ENCODE peak calls at places on chromosomes 16 and 17, in six cellular contexts. One of them, this sample, is unnamed.

GRCh38 chr16:11128211-11129123 is 127.5 kb downstream of the SOCS1 start:
- DNase-seq in endodermal cell: no peak
- DNase-seq in pancreas: no peak
- DNase-seq in A549: no peak
- DNase-seq in ascending aorta: no peak
- DNase-seq in gastrocnemius medialis: no peak
- DNase-seq in this sample: no peak

GRCh38 chr17:4583796-4584124 is 569 bp upstream of the SMTNL2 start:
- DNase-seq in A549: peak; percentile 94
- DNase-seq in ascending aorta: no peak
- DNase-seq in endodermal cell: peak; percentile 86
- DNase-seq in gastrocnemius medialis: no peak
- DNase-seq in pancreas: no peak
- DNase-seq in this sample: peak; percentile 62

GRCh38 chr17:65449495-65449894 is 112.0 kb downstream of the AXIN2 start:
- DNase-seq in endodermal cell: no peak
- DNase-seq in ascending aorta: no peak
- DNase-seq in gastrocnemius medialis: no peak
- DNase-seq in A549: no peak
- DNase-seq in pancreas: no peak
- DNase-seq in this sample: no peak

GRCh38 chr16:27748868-27749546 is 199.1 kb downstream of the KATNIP start:
- DNase-seq in ascending aorta: no peak
- DNase-seq in gastrocnemius medialis: no peak
- DNase-seq in endodermal cell: peak; percentile 82
- DNase-seq in pancreas: no peak
- DNase-seq in A549: peak; percentile 51
- DNase-seq in this sample: no peak

GRCh38 chr16:71426069-71426879 is 15.6 kb downstream of the TLE7 start:
- DNase-seq in gastrocnemius medialis: no peak
- DNase-seq in endodermal cell: peak; percentile 98
- DNase-seq in pancreas: peak; percentile 4
- DNase-seq in ascending aorta: no peak
- DNase-seq in A549: peak; percentile 97
- DNase-seq in this sample: peak; percentile 61

GRCh38 chr17:64661981-64662773 is at the start of gene SMURF2:
- DNase-seq in pancreas: peak; percentile 70
- DNase-seq in endodermal cell: peak; percentile 96
- DNase-seq in A549: peak; percentile 89
- DNase-seq in gastrocnemius medialis: peak; percentile 56
- DNase-seq in ascending aorta: peak; percentile 85
- DNase-seq in this sample: peak; percentile 96

GRCh38 chr17:2335726-2336214 is 487 bp downstream of the TSR1 start:
- DNase-seq in gastrocnemius medialis: no peak
- DNase-seq in ascending aorta: no peak
- DNase-seq in endodermal cell: peak; percentile 73
- DNase-seq in pancreas: peak; percentile 9
- DNase-seq in A549: no peak
- DNase-seq in this sample: peak; percentile 72

GRCh38 chr17:72997559-72997958 is 94.9 kb downstream of the SLC39A11 start:
- DNase-seq in A549: no peak
- DNase-seq in pancreas: no peak
- DNase-seq in gastrocnemius medialis: no peak
- DNase-seq in endodermal cell: peak; percentile 3
- DNase-seq in ascending aorta: no peak
- DNase-seq in this sample: no peak

GRCh38 chr17:74878658-74879057 is 5.9 kb upstream of the FDXR start:
- DNase-seq in A549: no peak
- DNase-seq in gastrocnemius medialis: no peak
- DNase-seq in endodermal cell: no peak
- DNase-seq in ascending aorta: no peak
- DNase-seq in pancreas: no peak
- DNase-seq in this sample: no peak

GRCh38 chr16:4058386-4058785 is 57.9 kb downstream of the ADCY9 start:
- DNase-seq in A549: no peak
- DNase-seq in pancreas: no peak
- DNase-seq in gastrocnemius medialis: peak; percentile 58
- DNase-seq in endodermal cell: no peak
- DNase-seq in ascending aorta: no peak
- DNase-seq in this sample: no peak

GRCh38 chr16:69855587-69855986 is 93.5 kb downstream of the WWP2 start:
- DNase-seq in gastrocnemius medialis: no peak
- DNase-seq in A549: no peak
- DNase-seq in ascending aorta: no peak
- DNase-seq in endodermal cell: no peak
- DNase-seq in pancreas: no peak
- DNase-seq in this sample: no peak

GRCh38 chr17:61774724-61775123 is 88.6 kb downstream of the BRIP1 start:
- DNase-seq in pancreas: no peak
- DNase-seq in endodermal cell: no peak
- DNase-seq in A549: no peak
- DNase-seq in gastrocnemius medialis: no peak
- DNase-seq in ascending aorta: no peak
- DNase-seq in this sample: no peak

GRCh38 chr16:77789085-77789611 is 784 bp downstream of the VAT1L start:
- DNase-seq in ascending aorta: no peak
- DNase-seq in pancreas: no peak
- DNase-seq in endodermal cell: peak; percentile 73
- DNase-seq in A549: no peak
- DNase-seq in gastrocnemius medialis: no peak
- DNase-seq in this sample: no peak

GRCh38 chr17:69954241-69954933 is 120.6 kb upstream of the KCNJ16 start:
- DNase-seq in A549: no peak
- DNase-seq in endodermal cell: no peak
- DNase-seq in pancreas: no peak
- DNase-seq in gastrocnemius medialis: no peak
- DNase-seq in ascending aorta: no peak
- DNase-seq in this sample: no peak

GRCh38 chr16:79997257-79997656 is 396.7 kb upstream of the MAF start:
- DNase-seq in ascending aorta: no peak
- DNase-seq in endodermal cell: peak; percentile 72
- DNase-seq in pancreas: no peak
- DNase-seq in gastrocnemius medialis: no peak
- DNase-seq in A549: no peak
- DNase-seq in this sample: no peak

GRCh38 chr17:2179615-2180295 is 123.8 kb downstream of the SMG6 start:
- DNase-seq in endodermal cell: no peak
- DNase-seq in A549: no peak
- DNase-seq in gastrocnemius medialis: peak; percentile 63
- DNase-seq in pancreas: peak; percentile 69
- DNase-seq in ascending aorta: peak; percentile 85
- DNase-seq in this sample: no peak

GRCh38 chr17:35368086-35368824 is 5.2 kb downstream of the SLFN11 start:
- DNase-seq in pancreas: no peak
- DNase-seq in gastrocnemius medialis: no peak
- DNase-seq in A549: no peak
- DNase-seq in ascending aorta: no peak
- DNase-seq in endodermal cell: no peak
- DNase-seq in this sample: no peak

GRCh38 chr16:27347930-27348685 is 34.3 kb downstream of the IL4R start:
- DNase-seq in A549: no peak
- DNase-seq in endodermal cell: no peak
- DNase-seq in ascending aorta: no peak
- DNase-seq in gastrocnemius medialis: no peak
- DNase-seq in pancreas: no peak
- DNase-seq in this sample: no peak

GRCh38 chr17:5019475-5019956 is 15.7 kb downstream of the SLC52A1 start:
- DNase-seq in gastrocnemius medialis: no peak
- DNase-seq in pancreas: no peak
- DNase-seq in endodermal cell: peak; percentile 74
- DNase-seq in ascending aorta: no peak
- DNase-seq in A549: peak; percentile 43
- DNase-seq in this sample: no peak

GRCh38 chr17:6514371-6514770 is 42.0 kb downstream of the PITPNM3 start:
- DNase-seq in pancreas: no peak
- DNase-seq in endodermal cell: no peak
- DNase-seq in gastrocnemius medialis: no peak
- DNase-seq in ascending aorta: no peak
- DNase-seq in A549: no peak
- DNase-seq in this sample: no peak

GRCh38 chr16:74582984-74583383 is 23.9 kb downstream of the GLG1 start:
- DNase-seq in ascending aorta: no peak
- DNase-seq in endodermal cell: no peak
- DNase-seq in pancreas: no peak
- DNase-seq in A549: no peak
- DNase-seq in gastrocnemius medialis: no peak
- DNase-seq in this sample: no peak

GRCh38 chr16:69858196-69859104 is 92.7 kb upstream of the CLEC18A start:
- DNase-seq in ascending aorta: no peak
- DNase-seq in gastrocnemius medialis: no peak
- DNase-seq in endodermal cell: no peak
- DNase-seq in A549: no peak
- DNase-seq in pancreas: no peak
- DNase-seq in this sample: no peak

GRCh38 chr16:87765473-87765775 is 362 bp downstream of the KLHDC4 start:
- DNase-seq in pancreas: no peak
- DNase-seq in ascending aorta: no peak
- DNase-seq in gastrocnemius medialis: no peak
- DNase-seq in endodermal cell: no peak
- DNase-seq in A549: no peak
- DNase-seq in this sample: no peak

GRCh38 chr16:54277845-54278703 is 8.5 kb downstream of the IRX3 start:
- DNase-seq in A549: no peak
- DNase-seq in endodermal cell: peak; percentile 53
- DNase-seq in gastrocnemius medialis: no peak
- DNase-seq in ascending aorta: peak; percentile 40
- DNase-seq in pancreas: no peak
- DNase-seq in this sample: no peak

GRCh38 chr17:41527076-41528023 is 758 bp downstream of the KRT19 start:
- DNase-seq in ascending aorta: no peak
- DNase-seq in gastrocnemius medialis: no peak
- DNase-seq in pancreas: peak; percentile 35
- DNase-seq in A549: no peak
- DNase-seq in endodermal cell: peak; percentile 84
- DNase-seq in this sample: no peak

GRCh38 chr16:23333034-23333579 is 31.0 kb downstream of the SCNN1B start:
- DNase-seq in gastrocnemius medialis: no peak
- DNase-seq in ascending aorta: no peak
- DNase-seq in A549: no peak
- DNase-seq in endodermal cell: no peak
- DNase-seq in pancreas: no peak
- DNase-seq in this sample: no peak

GRCh38 chr17:55437165-55437605 is 15.6 kb upstream of the MMD start:
- DNase-seq in pancreas: no peak
- DNase-seq in A549: no peak
- DNase-seq in ascending aorta: no peak
- DNase-seq in endodermal cell: peak; percentile 67
- DNase-seq in gastrocnemius medialis: no peak
- DNase-seq in this sample: no peak

GRCh38 chr16:6206080-6206479 is 1108.5 kb upstream of the EEF2KMT start:
- DNase-seq in pancreas: no peak
- DNase-seq in endodermal cell: peak; percentile 46
- DNase-seq in gastrocnemius medialis: no peak
- DNase-seq in ascending aorta: no peak
- DNase-seq in A549: no peak
- DNase-seq in this sample: no peak

GRCh38 chr16:28876973-28877641 is 1.2 kb upstream of the ATP2A1 start:
- DNase-seq in pancreas: no peak
- DNase-seq in endodermal cell: no peak
- DNase-seq in ascending aorta: no peak
- DNase-seq in gastrocnemius medialis: no peak
- DNase-seq in A549: no peak
- DNase-seq in this sample: peak; percentile 51

GRCh38 chr16:1475552-1476114 is 805 bp upstream of the CLCN7 start:
- DNase-seq in A549: no peak
- DNase-seq in gastrocnemius medialis: no peak
- DNase-seq in endodermal cell: no peak
- DNase-seq in ascending aorta: no peak
- DNase-seq in pancreas: no peak
- DNase-seq in this sample: no peak

DNA sequence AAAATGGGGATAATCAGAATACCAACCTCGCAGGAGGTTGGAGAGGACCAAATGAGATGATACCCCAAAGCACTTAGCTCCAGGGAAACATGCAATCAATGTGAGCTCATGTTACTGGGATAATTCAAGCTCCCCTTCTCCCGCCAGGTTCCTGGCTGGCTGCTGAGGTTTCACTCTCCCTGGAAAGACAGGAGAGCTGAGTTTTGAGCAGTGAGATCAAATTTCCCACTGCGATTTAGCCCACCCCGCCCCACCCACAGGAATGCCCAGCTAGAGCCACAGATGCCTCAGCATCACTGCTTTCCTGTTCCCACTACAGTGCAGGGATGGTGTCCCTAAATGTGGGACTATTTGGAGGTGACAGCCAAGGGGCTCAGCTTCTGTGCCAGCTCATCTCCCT is 56.7 kb downstream of the ZNF423 start:
- DNase-seq in ascending aorta: no peak
- DNase-seq in pancreas: no peak
- DNase-seq in A549: no peak
- DNase-seq in endodermal cell: peak; percentile 64
- DNase-seq in gastrocnemius medialis: no peak
- DNase-seq in this sample: no peak
- TF ChIP-seq CTCF in ascending aorta: no peak
- TF ChIP-seq CTCF in pancreas: no peak
- TF ChIP-seq CTCF in A549: no peak
- TF ChIP-seq CTCF in endodermal cell: no peak
- TF ChIP-seq CTCF in gastrocnemius medialis: no peak
- TF ChIP-seq CTCF in this sample: no peak

GRCh38 chr17:13601317-13601775 is 383 bp downstream of the HS3ST3A1 start:
- DNase-seq in pancreas: no peak
- DNase-seq in gastrocnemius medialis: no peak
- DNase-seq in endodermal cell: no peak
- DNase-seq in ascending aorta: no peak
- DNase-seq in A549: no peak
- DNase-seq in this sample: peak; percentile 72
- H3K4me3 ChIP-seq in pancreas: no peak overlapping the region
- H3K4me3 ChIP-seq in gastrocnemius medialis: peak overlapping the region; percentile 51
- H3K4me3 ChIP-seq in endodermal cell: peak overlapping the region; percentile 86
- H3K4me3 ChIP-seq in ascending aorta: peak overlapping the region; percentile 45
- H3K4me3 ChIP-seq in A549: no peak overlapping the region
- H3K4me3 ChIP-seq in this sample: peak overlapping the region; percentile 27

GRCh38 chr17:78918979-78919378 is 6.2 kb downstream of the TIMP2 start:
- DNase-seq in ascending aorta: no peak
- DNase-seq in A549: no peak
- DNase-seq in endodermal cell: no peak
- DNase-seq in pancreas: no peak
- DNase-seq in gastrocnemius medialis: no peak
- DNase-seq in this sample: no peak
- H3K27ac ChIP-seq in ascending aorta: peak overlapping the region; percentile 49
- H3K27ac ChIP-seq in A549: no peak overlapping the region
- H3K27ac ChIP-seq in endodermal cell: no peak overlapping the region
- H3K27ac ChIP-seq in pancreas: peak overlapping the region; percentile 41
- H3K27ac ChIP-seq in gastrocnemius medialis: no peak overlapping the region
- H3K27ac ChIP-seq in this sample: peak overlapping the region; percentile 93

DNA sequence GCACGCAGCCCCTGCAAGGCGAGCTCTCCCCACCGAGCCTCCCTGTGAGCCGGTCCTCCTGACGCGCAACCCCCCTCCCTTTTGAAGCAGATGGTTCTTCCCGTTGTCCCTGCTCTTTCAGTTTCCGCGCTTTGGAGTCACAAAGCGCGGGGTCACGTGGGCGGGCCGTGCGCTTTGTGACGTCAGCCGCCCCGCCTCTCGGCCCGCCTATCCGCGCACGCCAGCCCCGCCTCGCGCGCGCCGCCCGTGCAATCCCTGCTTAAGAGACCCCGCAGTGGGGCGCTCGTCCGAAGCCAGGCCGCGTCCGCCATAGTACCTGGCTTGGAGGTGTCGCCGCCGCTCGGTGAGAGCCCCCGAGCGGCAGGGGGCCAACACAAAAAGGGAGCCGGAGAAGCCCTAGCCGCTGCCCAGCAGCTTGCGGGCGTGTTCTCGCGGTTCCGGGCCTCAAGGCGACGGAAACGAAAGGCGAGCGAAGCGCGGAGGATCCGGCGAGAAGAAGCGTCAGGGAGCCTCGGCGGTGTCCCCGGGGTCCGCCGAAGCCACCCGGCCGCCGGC is at the start of gene RBBP6:
- DNase-seq in pancreas: peak; percentile 93
- DNase-seq in endodermal cell: peak; percentile 97
- DNase-seq in ascending aorta: peak; percentile 97
- DNase-seq in gastrocnemius medialis: peak; percentile 89
- DNase-seq in A549: peak; percentile 77
- DNase-seq in this sample: peak; percentile 98
- TF ChIP-seq CTCF in pancreas: no peak
- TF ChIP-seq CTCF in endodermal cell: peak; percentile 32
- TF ChIP-seq CTCF in ascending aorta: peak; percentile 24
- TF ChIP-seq CTCF in gastrocnemius medialis: no peak
- TF ChIP-seq CTCF in A549: peak; percentile 40
- TF ChIP-seq CTCF in this sample: peak; percentile 49

This sample was measured in spleen.